ENCODE peak calls at places on chromosomes 1 and 21, in eight cellular contexts. One of them, this sample, is unnamed.

GRCh38 chr1:36864182-36865079 is 169.9 kb downstream of the GRIK3 start:
- DNase-seq in tibial artery: no peak
- DNase-seq in heart left ventricle: no peak
- DNase-seq in HFFc6: no peak
- DNase-seq in A549: no peak
- DNase-seq in foreskin fibroblast: no peak
- DNase-seq in B cell: no peak
- DNase-seq in Caco-2: no peak
- DNase-seq in this sample: no peak

GRCh38 chr21:26093094-26093493 is 77.5 kb downstream of the APP start:
- DNase-seq in tibial artery: no peak
- DNase-seq in heart left ventricle: no peak
- DNase-seq in HFFc6: peak; percentile 35
- DNase-seq in A549: no peak
- DNase-seq in foreskin fibroblast: peak; percentile 25
- DNase-seq in B cell: no peak
- DNase-seq in Caco-2: no peak
- DNase-seq in this sample: no peak

GRCh38 chr1:67888208-67888607 is 54.9 kb upstream of the GNG12 start:
- DNase-seq in tibial artery: no peak
- DNase-seq in heart left ventricle: no peak
- DNase-seq in HFFc6: no peak
- DNase-seq in A549: no peak
- DNase-seq in foreskin fibroblast: no peak
- DNase-seq in B cell: no peak
- DNase-seq in Caco-2: no peak
- DNase-seq in this sample: no peak

GRCh38 chr1:194584052-194584451 is 1397.6 kb upstream of the B3GALT2 start:
- DNase-seq in tibial artery: no peak
- DNase-seq in heart left ventricle: no peak
- DNase-seq in HFFc6: no peak
- DNase-seq in A549: no peak
- DNase-seq in foreskin fibroblast: no peak
- DNase-seq in B cell: no peak
- DNase-seq in Caco-2: no peak
- DNase-seq in this sample: no peak

GRCh38 chr1:180845352-180845751 is 67.3 kb upstream of the KIAA1614 start:
- DNase-seq in tibial artery: no peak
- DNase-seq in heart left ventricle: no peak
- DNase-seq in HFFc6: no peak
- DNase-seq in A549: no peak
- DNase-seq in foreskin fibroblast: no peak
- DNase-seq in B cell: no peak
- DNase-seq in Caco-2: no peak
- DNase-seq in this sample: no peak

GRCh38 chr21:31198575-31198974 is 145.5 kb downstream of the TIAM1 start:
- DNase-seq in tibial artery: no peak
- DNase-seq in heart left ventricle: no peak
- DNase-seq in HFFc6: peak; percentile 21
- DNase-seq in A549: peak; percentile 36
- DNase-seq in foreskin fibroblast: peak; percentile 67
- DNase-seq in B cell: no peak
- DNase-seq in Caco-2: peak; percentile 43
- DNase-seq in this sample: no peak

GRCh38 chr1:183161391-183161790 is 24.7 kb upstream of the LAMC2 start:
- DNase-seq in tibial artery: no peak
- DNase-seq in heart left ventricle: no peak
- DNase-seq in HFFc6: no peak
- DNase-seq in A549: no peak
- DNase-seq in foreskin fibroblast: no peak
- DNase-seq in B cell: no peak
- DNase-seq in Caco-2: no peak
- DNase-seq in this sample: no peak

GRCh38 chr1:232127190-232127589 is 500.6 kb downstream of the DISC1 start:
- DNase-seq in tibial artery: no peak
- DNase-seq in heart left ventricle: no peak
- DNase-seq in HFFc6: peak; percentile 81
- DNase-seq in A549: peak; percentile 71
- DNase-seq in foreskin fibroblast: peak; percentile 86
- DNase-seq in B cell: no peak
- DNase-seq in Caco-2: no peak
- DNase-seq in this sample: no peak

GRCh38 chr1:227318852-227319607 is 738 bp upstream of the CDC42BPA start:
- DNase-seq in tibial artery: peak; percentile 50
- DNase-seq in heart left ventricle: no peak
- DNase-seq in HFFc6: peak; percentile 61
- DNase-seq in A549: peak; percentile 50
- DNase-seq in foreskin fibroblast: peak; percentile 67
- DNase-seq in B cell: no peak
- DNase-seq in Caco-2: peak; percentile 55
- DNase-seq in this sample: no peak

GRCh38 chr1:6891781-6892579 is 106.7 kb downstream of the CAMTA1 start:
- DNase-seq in tibial artery: no peak
- DNase-seq in heart left ventricle: no peak
- DNase-seq in HFFc6: no peak
- DNase-seq in A549: no peak
- DNase-seq in foreskin fibroblast: no peak
- DNase-seq in B cell: no peak
- DNase-seq in Caco-2: no peak
- DNase-seq in this sample: no peak

GRCh38 chr1:30809514-30810263 is 52.1 kb upstream of the LAPTM5 start:
- DNase-seq in tibial artery: no peak
- DNase-seq in heart left ventricle: no peak
- DNase-seq in HFFc6: peak; percentile 88
- DNase-seq in A549: no peak
- DNase-seq in foreskin fibroblast: peak; percentile 90
- DNase-seq in B cell: no peak
- DNase-seq in Caco-2: no peak
- DNase-seq in this sample: no peak

GRCh38 chr1:235746245-235746644 is 96.7 kb upstream of the GNG4 start:
- DNase-seq in tibial artery: no peak
- DNase-seq in heart left ventricle: no peak
- DNase-seq in HFFc6: no peak
- DNase-seq in A549: no peak
- DNase-seq in foreskin fibroblast: no peak
- DNase-seq in B cell: no peak
- DNase-seq in Caco-2: no peak
- DNase-seq in this sample: no peak

GRCh38 chr1:221740941-221741363 is 937 bp downstream of the DUSP10 start:
- DNase-seq in tibial artery: no peak
- DNase-seq in heart left ventricle: no peak
- DNase-seq in HFFc6: no peak
- DNase-seq in A549: no peak
- DNase-seq in foreskin fibroblast: no peak
- DNase-seq in B cell: no peak
- DNase-seq in Caco-2: no peak
- DNase-seq in this sample: peak; percentile 47

GRCh38 chr1:114015075-114015474 is 35.8 kb downstream of the OLFML3 start:
- DNase-seq in tibial artery: no peak
- DNase-seq in heart left ventricle: no peak
- DNase-seq in HFFc6: no peak
- DNase-seq in A549: peak; percentile 32
- DNase-seq in foreskin fibroblast: peak; percentile 34
- DNase-seq in B cell: no peak
- DNase-seq in Caco-2: no peak
- DNase-seq in this sample: no peak

GRCh38 chr1:76059461-76059860 is 15.1 kb upstream of the ST6GALNAC3 start:
- DNase-seq in tibial artery: no peak
- DNase-seq in heart left ventricle: no peak
- DNase-seq in HFFc6: no peak
- DNase-seq in A549: peak; percentile 59
- DNase-seq in foreskin fibroblast: no peak
- DNase-seq in B cell: no peak
- DNase-seq in Caco-2: no peak
- DNase-seq in this sample: no peak

GRCh38 chr1:40140211-40140709 is 20.9 kb upstream of the RLF start:
- DNase-seq in tibial artery: no peak
- DNase-seq in heart left ventricle: no peak
- DNase-seq in HFFc6: peak; percentile 35
- DNase-seq in A549: peak; percentile 71
- DNase-seq in foreskin fibroblast: no peak
- DNase-seq in B cell: no peak
- DNase-seq in Caco-2: peak; percentile 49
- DNase-seq in this sample: no peak

GRCh38 chr1:40141878-40142535 is 19.2 kb upstream of the RLF start:
- DNase-seq in tibial artery: no peak
- DNase-seq in heart left ventricle: no peak
- DNase-seq in HFFc6: peak; percentile 19
- DNase-seq in A549: no peak
- DNase-seq in foreskin fibroblast: no peak
- DNase-seq in B cell: no peak
- DNase-seq in Caco-2: no peak
- DNase-seq in this sample: no peak

GRCh38 chr1:40143891-40144575 is 17.2 kb upstream of the RLF start:
- DNase-seq in tibial artery: peak; percentile 35
- DNase-seq in heart left ventricle: no peak
- DNase-seq in HFFc6: peak; percentile 62
- DNase-seq in A549: peak; percentile 65
- DNase-seq in foreskin fibroblast: peak; percentile 83
- DNase-seq in B cell: peak; percentile 43
- DNase-seq in Caco-2: peak; percentile 70
- DNase-seq in this sample: no peak
- TF ChIP-seq CTCF in tibial artery: peak; percentile 73
- TF ChIP-seq CTCF in heart left ventricle: peak; percentile 71
- TF ChIP-seq CTCF in HFFc6: peak; percentile 91
- TF ChIP-seq CTCF in A549: peak; percentile 70
- TF ChIP-seq CTCF in foreskin fibroblast: peak; percentile 86
- TF ChIP-seq CTCF in B cell: peak; percentile 85
- TF ChIP-seq CTCF in Caco-2: peak; percentile 67
- TF ChIP-seq CTCF in this sample: peak; percentile 79

GRCh38 chr1:182038220-182038619 is 23.3 kb downstream of the ZNF648 start:
- DNase-seq in tibial artery: no peak
- DNase-seq in heart left ventricle: no peak
- DNase-seq in HFFc6: no peak
- DNase-seq in A549: no peak
- DNase-seq in foreskin fibroblast: no peak
- DNase-seq in B cell: no peak
- DNase-seq in Caco-2: no peak
- DNase-seq in this sample: no peak

GRCh38 chr1:182029379-182030331 is 31.9 kb downstream of the ZNF648 start:
- DNase-seq in tibial artery: peak; percentile 96
- DNase-seq in heart left ventricle: peak; percentile 96
- DNase-seq in HFFc6: peak; percentile 14
- DNase-seq in A549: peak; percentile 96
- DNase-seq in foreskin fibroblast: peak; percentile 92
- DNase-seq in B cell: peak; percentile 89
- DNase-seq in Caco-2: peak; percentile 97
- DNase-seq in this sample: peak; percentile 92

GRCh38 chr1:182032251-182032650 is 29.3 kb downstream of the ZNF648 start:
- DNase-seq in tibial artery: no peak
- DNase-seq in heart left ventricle: no peak
- DNase-seq in HFFc6: no peak
- DNase-seq in A549: peak; percentile 10
- DNase-seq in foreskin fibroblast: no peak
- DNase-seq in B cell: no peak
- DNase-seq in Caco-2: no peak
- DNase-seq in this sample: no peak

DNA sequence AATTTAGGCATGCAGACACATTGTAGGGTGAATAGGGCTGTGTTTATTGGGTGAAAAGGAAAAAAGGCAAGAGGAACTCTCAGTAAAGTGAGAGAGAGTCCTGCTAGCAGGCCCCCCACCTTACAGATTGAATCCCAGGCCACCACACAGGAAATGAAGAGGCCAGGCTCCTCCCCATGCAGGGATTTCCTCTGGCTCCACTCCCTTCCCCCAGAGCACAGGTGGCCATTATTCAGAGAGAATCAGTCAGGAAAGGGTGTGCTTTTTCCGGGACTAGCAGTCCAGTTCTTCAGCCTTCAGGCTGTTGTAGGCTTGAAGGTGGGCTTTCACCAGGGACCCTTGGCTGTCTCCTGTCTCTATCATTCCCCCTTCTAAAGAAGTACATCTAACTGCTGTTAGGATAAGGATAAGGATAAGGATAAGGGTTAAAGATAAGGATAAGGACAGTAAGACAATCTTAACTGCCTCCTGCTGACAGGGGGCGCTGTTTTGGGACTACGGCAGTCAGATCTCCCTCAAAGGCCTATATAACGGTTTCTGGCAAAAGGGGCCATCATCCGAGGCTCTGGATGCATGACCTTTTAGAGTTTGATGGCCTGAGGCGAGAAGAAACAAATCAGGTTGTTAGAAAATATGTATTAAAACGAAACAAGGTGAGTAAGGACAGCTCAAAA is 26.3 kb downstream of the ZNF648 start:
- DNase-seq in tibial artery: no peak
- DNase-seq in heart left ventricle: no peak
- DNase-seq in HFFc6: no peak
- DNase-seq in A549: peak; percentile 39
- DNase-seq in foreskin fibroblast: no peak
- DNase-seq in B cell: no peak
- DNase-seq in Caco-2: no peak
- DNase-seq in this sample: no peak
- TF ChIP-seq CTCF in tibial artery: no peak
- TF ChIP-seq CTCF in heart left ventricle: no peak
- TF ChIP-seq CTCF in HFFc6: no peak
- TF ChIP-seq CTCF in A549: peak; percentile 11
- TF ChIP-seq CTCF in foreskin fibroblast: no peak
- TF ChIP-seq CTCF in B cell: peak; percentile 15
- TF ChIP-seq CTCF in Caco-2: no peak
- TF ChIP-seq CTCF in this sample: no peak

DNA sequence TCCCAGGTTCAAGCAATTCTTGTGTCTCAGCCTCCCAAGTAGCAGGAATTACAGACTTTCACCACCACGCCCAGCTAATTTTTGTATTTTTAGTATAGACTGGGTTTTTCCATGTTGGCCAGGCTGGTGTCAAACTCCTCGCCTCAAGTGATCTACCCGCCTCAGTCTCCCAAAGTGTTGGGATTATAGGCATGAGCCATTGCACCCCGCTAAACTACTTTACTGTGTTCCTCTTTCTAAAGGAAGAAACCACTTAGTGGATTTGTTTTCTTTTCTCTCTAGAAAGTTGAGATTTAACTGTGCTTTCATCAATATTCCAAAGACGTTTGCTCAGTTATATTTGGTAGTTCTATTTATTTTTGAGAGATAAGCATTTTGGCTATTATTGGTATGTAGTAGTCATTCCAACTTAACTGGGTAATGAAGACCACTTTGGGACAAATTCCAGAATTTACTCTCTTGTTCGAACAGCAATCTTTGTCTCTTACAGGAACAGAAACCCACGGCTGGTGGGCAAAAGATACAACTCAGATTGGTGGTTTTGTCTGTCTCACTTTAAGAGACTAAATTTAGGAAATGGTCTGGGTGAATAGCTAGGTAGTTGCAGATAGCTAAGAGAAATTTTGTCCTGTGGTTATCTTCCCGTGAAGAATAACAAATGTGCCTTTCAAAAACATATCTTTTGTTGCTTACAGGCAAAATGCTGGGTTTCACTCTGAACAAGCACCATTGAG is 103.5 kb upstream of the CD55 start:
- DNase-seq in tibial artery: no peak
- DNase-seq in heart left ventricle: no peak
- DNase-seq in HFFc6: no peak
- DNase-seq in A549: no peak
- DNase-seq in foreskin fibroblast: no peak
- DNase-seq in B cell: peak; percentile 31
- DNase-seq in Caco-2: no peak
- DNase-seq in this sample: no peak
- TF ChIP-seq CTCF in tibial artery: no peak
- TF ChIP-seq CTCF in heart left ventricle: no peak
- TF ChIP-seq CTCF in HFFc6: no peak
- TF ChIP-seq CTCF in A549: no peak
- TF ChIP-seq CTCF in foreskin fibroblast: no peak
- TF ChIP-seq CTCF in B cell: no peak
- TF ChIP-seq CTCF in Caco-2: no peak
- TF ChIP-seq CTCF in this sample: no peak

GRCh38 chr1:185681034-185681633 is 53.1 kb upstream of the HMCN1 start:
- DNase-seq in tibial artery: no peak
- DNase-seq in heart left ventricle: no peak
- DNase-seq in HFFc6: peak; percentile 29
- DNase-seq in A549: peak; percentile 56
- DNase-seq in foreskin fibroblast: peak; percentile 63
- DNase-seq in B cell: no peak
- DNase-seq in Caco-2: peak; percentile 59
- DNase-seq in this sample: no peak
- TF ChIP-seq CTCF in tibial artery: peak; percentile 30
- TF ChIP-seq CTCF in heart left ventricle: peak; percentile 63
- TF ChIP-seq CTCF in HFFc6: peak; percentile 83
- TF ChIP-seq CTCF in A549: peak; percentile 77
- TF ChIP-seq CTCF in foreskin fibroblast: peak; percentile 57
- TF ChIP-seq CTCF in B cell: peak; percentile 68
- TF ChIP-seq CTCF in Caco-2: peak; percentile 53
- TF ChIP-seq CTCF in this sample: peak; percentile 37